ENCODE peak calls at places on chromosomes 5 and 9, in six cellular contexts. F is WERI-Rb-1; X is LNCaP clone FGC; T is tibial artery; B is CD8-positive, alpha-beta T cell; S is breast epithelium. L is an unnamed sample.
A peak's percentile ranks its signal among the peaks of the same experiment; 100 is the strongest.

GRCh38 chr5:159504106-159504856 is 174.0 kb upstream of the IL12B start:
- DNase-seq in F (no peak), X (no peak), T (no peak), B (no peak), S (no peak), L (peak; percentile 46)

GRCh38 chr9:138104251-138105122 is 226.9 kb downstream of the CACNA1B start:
- DNase-seq in F (no peak), X (no peak), T (no peak), B (no peak), S (peak; percentile 10), L (no peak)

GRCh38 chr5:134432677-134433359 is 21.1 kb upstream of the CDKN2AIPNL start:
- DNase-seq in F (no peak), X (no peak), T (no peak), B (no peak), S (no peak), L (peak; percentile 51)

GRCh38 chr9:127585161-127585750 is 26.8 kb upstream of the STXBP1 start:
- DNase-seq in F (no peak), X (no peak), T (no peak), B (no peak), S (no peak), L (no peak)

GRCh38 chr9:106947501-106947900 is 84.5 kb downstream of the ZNF462 start:
- DNase-seq in F (no peak), X (no peak), T (no peak), B (no peak), S (no peak), L (no peak)

GRCh38 chr9:94250456-94250855 is 8.6 kb upstream of the ZNF169 start:
- DNase-seq in F (no peak), X (no peak), T (no peak), B (peak; percentile 55), S (no peak), L (no peak)

GRCh38 chr5:154712518-154713437 is 42.4 kb upstream of the LARP1 start:
- DNase-seq in F (no peak), X (peak; percentile 89), T (no peak), B (no peak), S (peak; percentile 41), L (no peak)

GRCh38 chr5:87120518-87121314 is 147.0 kb upstream of the RASA1 start:
- DNase-seq in F (no peak), X (peak; percentile 50), T (no peak), B (peak; percentile 34), S (no peak), L (peak; percentile 62)

GRCh38 chr9:87337335-87338074 is 160.2 kb upstream of the DAPK1 start:
- DNase-seq in F (no peak), X (no peak), T (no peak), B (no peak), S (peak; percentile 47), L (peak; percentile 47)

DNA sequence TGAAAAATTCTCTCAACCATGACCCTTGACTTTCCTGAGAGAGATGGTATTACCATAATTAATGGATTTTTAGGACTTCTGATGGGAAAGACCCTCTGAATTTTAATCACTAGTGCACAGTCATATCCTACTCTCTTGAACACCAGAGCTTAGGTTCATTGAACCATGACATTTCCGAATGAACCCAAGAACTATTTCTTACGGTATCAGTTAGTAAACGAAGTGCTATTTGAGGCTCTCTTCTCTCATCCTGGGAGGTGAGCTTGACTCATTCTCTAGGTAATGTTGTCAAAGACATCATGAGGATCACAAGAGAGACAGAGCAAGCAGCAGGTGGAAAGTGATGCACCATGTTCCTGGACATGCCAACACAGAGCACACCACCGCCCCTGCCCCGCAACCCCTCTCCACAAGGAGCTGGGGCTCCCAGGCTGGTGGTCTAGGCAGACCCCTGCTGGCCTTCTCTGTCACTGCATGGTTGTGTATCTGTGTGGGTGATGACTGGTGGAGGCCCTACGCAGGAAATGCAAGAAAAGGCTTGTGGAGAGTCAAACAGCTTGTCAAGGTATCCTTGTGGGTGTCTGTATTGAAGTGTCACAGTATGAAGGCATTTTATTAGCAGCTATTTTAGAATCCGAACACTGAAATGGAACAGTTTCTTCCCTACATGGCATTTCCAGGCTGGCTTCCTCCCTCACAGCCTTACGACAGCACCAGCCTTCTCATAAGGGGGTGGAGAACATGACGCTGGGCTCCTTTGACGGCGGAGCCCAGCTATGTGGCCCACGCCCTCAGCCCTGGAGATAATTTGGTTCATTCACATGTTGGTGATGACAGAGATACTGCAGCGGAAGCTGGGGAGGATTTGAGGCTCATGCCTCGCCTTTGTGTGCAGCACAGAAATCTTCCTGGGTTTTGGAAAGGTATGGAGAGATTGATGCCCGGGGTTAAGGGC is 297.6 kb downstream of the NTRK2 start:
- DNase-seq in F (peak; percentile 18), X (no peak), T (no peak), B (no peak), S (no peak), L (no peak)
- TF ChIP-seq CTCF in F (peak; percentile 39), X (no peak), T (no peak), B (no peak), S (no peak), L (no peak)

GRCh38 chr9:96048954-96049831 is 173.7 kb downstream of the ERCC6L2 start:
- DNase-seq in F (no peak), X (peak; percentile 75), T (peak; percentile 98), B (no peak), S (peak; percentile 27), L (no peak)
- H3K4me3 ChIP-seq in F (no peak overlapping the region), X (no peak overlapping the region), T (peak overlapping the region; percentile 44), B (no peak overlapping the region), S (no peak overlapping the region), L (no peak overlapping the region)

GRCh38 chr5:77970891-77971290 is 194.8 kb upstream of the TBCA start:
- DNase-seq in F (no peak), X (no peak), T (no peak), B (no peak), S (no peak), L (no peak)

GRCh38 chr5:77973253-77973609 is 197.1 kb upstream of the TBCA start:
- DNase-seq in F (no peak), X (no peak), T (no peak), B (no peak), S (no peak), L (no peak)

GRCh38 chr5:77974576-77974975 is 198.4 kb upstream of the TBCA start:
- DNase-seq in F (no peak), X (no peak), T (no peak), B (no peak), S (no peak), L (no peak)

GRCh38 chr5:77972545-77973252 is 196.6 kb upstream of the TBCA start:
- DNase-seq in F (peak; percentile 74), X (no peak), T (no peak), B (no peak), S (no peak), L (no peak)

GRCh38 chr5:77971965-77972544 is 195.9 kb upstream of the TBCA start:
- DNase-seq in F (no peak), X (no peak), T (no peak), B (no peak), S (no peak), L (no peak)
- TF ChIP-seq CTCF in F (no peak), X (no peak), T (no peak), B (no peak), S (no peak), L (no peak)

GRCh38 chr9:86098793-86099694 is at the start of gene GOLM1:
- DNase-seq in F (peak; percentile 63), X (no peak), T (no peak), B (no peak), S (no peak), L (peak; percentile 64)

GRCh38 chr9:86096382-86096781 is 3.0 kb downstream of the GOLM1 start:
- DNase-seq in F (no peak), X (no peak), T (no peak), B (no peak), S (no peak), L (peak; percentile 67)

GRCh38 chr9:86093788-86094555 is 5.4 kb downstream of the GOLM1 start:
- DNase-seq in F (no peak), X (peak; percentile 99), T (no peak), B (no peak), S (peak; percentile 23), L (peak; percentile 21)

GRCh38 chr9:86099695-86100364 is 472 bp upstream of the GOLM1 start:
- DNase-seq in F (no peak), X (no peak), T (no peak), B (no peak), S (peak; percentile 29), L (peak; percentile 65)

DNA sequence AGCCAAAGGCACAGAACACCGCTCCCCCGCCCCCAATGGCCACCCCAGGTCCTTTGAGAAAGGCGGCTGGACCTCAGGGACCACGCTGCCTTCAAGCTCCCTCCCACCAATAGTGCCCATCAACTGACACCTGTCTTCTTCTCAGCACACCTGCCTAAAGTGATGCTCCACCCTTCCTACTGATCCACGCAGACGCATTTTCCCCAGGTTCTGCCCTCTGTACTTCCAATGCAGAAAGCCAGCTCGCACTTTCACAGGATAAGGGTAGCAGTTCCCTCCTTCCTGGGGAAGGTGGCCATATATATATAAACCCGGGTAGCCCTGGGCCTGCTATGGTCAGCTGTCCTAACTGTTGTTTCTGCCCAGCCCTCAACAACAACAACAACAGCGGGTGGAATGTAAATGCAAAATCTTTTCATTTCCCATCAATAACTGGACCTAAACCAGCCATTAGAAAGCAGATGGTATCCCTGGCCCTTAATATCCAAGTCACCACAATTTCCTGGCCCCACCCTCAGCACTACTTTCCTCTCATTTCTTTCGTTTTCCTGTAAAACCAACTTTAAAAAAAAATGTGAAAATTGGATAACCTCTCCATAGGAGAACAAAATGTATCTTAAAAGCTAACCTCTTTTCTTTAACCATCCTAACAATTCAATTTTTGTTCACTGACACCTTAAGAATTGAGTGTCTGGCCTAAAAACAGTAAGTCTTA is 1.7 kb downstream of the GOLM1 start:
- DNase-seq in F (no peak), X (no peak), T (no peak), B (no peak), S (no peak), L (no peak)
- H3K4me3 ChIP-seq in F (peak overlapping the region; percentile 92), X (peak overlapping the region; percentile 85), T (no peak overlapping the region), B (no peak overlapping the region), S (no peak overlapping the region), L (peak overlapping the region; percentile 80)